ENCODE peak calls at places on chromosome 12, in five cellular contexts. J is GM12878, M is A549, Z is heart left ventricle, X is body of pancreas. W is an unnamed sample.

GRCh38 chr12:89521348-89522238 is 3.0 kb downstream of the GALNT4 start:
- DNase-seq in J (no peak), M (no peak), Z (no peak), X (no peak), W (no peak)

GRCh38 chr12:34400986-34401658 is 378.8 kb downstream of the ALG10 start:
- DNase-seq in J (no peak), M (no peak), Z (peak), X (peak), W (peak)

GRCh38 chr12:102849722-102850447 is 67.2 kb downstream of the PAH start:
- DNase-seq in J (no peak), M (no peak), Z (no peak), X (no peak), W (no peak)

GRCh38 chr12:5489760-5490432 is 58.0 kb downstream of the NTF3 start:
- DNase-seq in J (no peak), M (no peak), Z (no peak), X (no peak), W (no peak)

GRCh38 chr12:52248541-52249035 is 15.5 kb downstream of the KRT7 start:
- DNase-seq in J (no peak), M (no peak), Z (peak), X (no peak), W (no peak)

GRCh38 chr12:42426733-42427132 is 100.8 kb downstream of the PPHLN1 start:
- DNase-seq in J (no peak), M (peak), Z (no peak), X (no peak), W (no peak)

GRCh38 chr12:69527506-69528272 is 57.5 kb downstream of the FRS2 start:
- DNase-seq in J (no peak), M (no peak), Z (no peak), X (no peak), W (no peak)

GRCh38 chr12:128729628-128730121 is 94.1 kb downstream of the SLC15A4 start:
- DNase-seq in J (no peak), M (no peak), Z (no peak), X (peak), W (no peak)

GRCh38 chr12:37565112-37565511 is 751.5 kb upstream of the ALG10B start:
- DNase-seq in J (no peak), M (no peak), Z (no peak), X (no peak), W (no peak)

GRCh38 chr12:96329545-96329944 is 70.7 kb downstream of the CDK17 start:
- DNase-seq in J (no peak), M (no peak), Z (no peak), X (no peak), W (no peak)

GRCh38 chr12:49260831-49261363 is 4.0 kb upstream of the TUBA1C start:
- DNase-seq in J (no peak), M (no peak), Z (no peak), X (no peak), W (no peak)
- H3K27ac ChIP-seq in J (no peak), M (no peak), Z (no peak), X (no peak), W (peak)

DNA sequence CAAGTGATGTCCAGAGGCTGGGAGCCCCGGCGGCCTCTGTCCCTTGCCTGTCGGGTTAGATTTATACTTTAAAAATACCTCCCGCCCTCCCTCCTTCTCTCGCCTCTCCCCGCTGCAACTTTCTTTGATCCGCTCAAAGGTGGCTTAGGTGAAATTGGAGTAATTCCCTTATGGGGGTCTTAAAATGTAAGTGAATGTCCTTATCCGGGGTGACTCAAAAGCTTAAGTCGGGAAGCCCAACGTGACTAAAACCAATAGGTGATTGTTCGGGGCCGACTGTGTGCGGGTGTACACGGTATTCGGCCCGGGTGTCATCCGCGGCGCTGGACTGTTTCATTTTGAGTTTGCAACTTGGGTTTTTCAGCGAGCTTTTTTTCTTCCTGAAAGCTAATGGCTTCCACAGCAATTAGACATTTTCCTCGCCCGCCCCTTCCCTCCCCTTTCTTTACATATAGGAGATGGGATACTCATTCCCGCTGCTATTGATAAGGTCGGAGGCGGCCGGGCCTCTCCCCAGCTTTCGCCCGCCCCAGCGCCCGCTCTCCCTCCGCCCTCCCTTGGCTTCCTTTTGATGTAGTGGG is 2.0 kb upstream of the CCND2 start:
- DNase-seq in J (peak), M (no peak), Z (no peak), X (no peak), W (no peak)
- TF ChIP-seq POLR2A in J (no peak), M (no peak), Z (peak), X (peak), W (no peak)

GRCh38 chr12:48998497-48999353 is 450 bp downstream of the DDN start:
- DNase-seq in J (no peak), M (no peak), Z (peak), X (peak), W (no peak)
- H3K4me3 ChIP-seq in J (peak), M (peak), Z (peak), X (peak), W (no peak)

GRCh38 chr12:122374707-122375106 is 47.8 kb downstream of the CLIP1 start:
- DNase-seq in J (no peak), M (no peak), Z (no peak), X (no peak), W (no peak)
- H3K27ac ChIP-seq in J (no peak), M (no peak), Z (no peak), X (no peak), W (peak)

DNA sequence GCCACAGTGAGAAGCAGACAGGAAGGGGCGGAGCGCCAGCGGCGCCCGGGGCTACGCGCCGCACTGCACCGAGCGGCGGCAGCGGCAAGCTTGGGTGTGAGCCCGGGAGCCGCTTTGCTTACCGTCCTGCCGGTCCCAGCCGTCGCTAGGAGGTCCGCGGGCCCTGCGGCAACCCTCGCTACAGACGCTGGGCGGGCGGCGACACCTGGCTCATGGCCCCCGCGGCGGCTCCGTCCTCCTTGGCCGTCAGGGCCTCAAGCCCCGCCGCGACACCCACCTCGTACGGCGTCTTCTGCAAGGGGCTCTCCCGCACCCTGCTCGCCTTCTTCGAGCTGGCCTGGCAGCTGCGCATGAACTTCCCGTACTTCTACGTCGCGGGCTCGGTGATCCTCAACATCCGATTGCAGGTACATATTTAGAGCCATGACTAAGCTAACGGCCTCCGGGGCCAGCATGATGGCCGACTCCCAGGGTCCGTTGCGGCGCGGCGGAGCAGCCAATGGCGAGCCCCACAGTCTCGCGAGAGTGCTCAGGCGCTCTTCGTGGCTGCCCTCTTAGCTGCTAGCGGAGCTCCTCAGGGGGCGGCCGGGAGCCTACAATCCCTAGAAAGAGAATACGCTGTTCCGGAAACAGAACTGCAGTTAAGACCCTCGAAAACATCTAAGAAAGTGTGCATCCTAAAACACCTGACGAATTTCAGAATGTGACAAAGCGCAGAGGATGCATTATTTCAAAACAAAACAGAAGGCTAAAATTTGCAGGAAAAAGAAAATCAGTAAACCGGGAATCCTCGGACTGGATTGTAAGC is at the start of gene SMIM10L1:
- DNase-seq in J (peak), M (peak), Z (peak), X (peak), W (peak)
- TF ChIP-seq POLR2A in J (peak), M (peak), Z (peak), X (peak), W (peak)